ENCODE peak calls at places on chromosomes 7 and 10, in seven cellular contexts. One of them, this sample, is unnamed.

GRCh38 chr10:36765777-36766176 is 359.6 kb upstream of the ANKRD30A start:
- DNase-seq in activated T-cell treated with anti-CD3 and anti-CD28 coated beads for 1 hour: no peak
- DNase-seq in anterior cingulate cortex: no peak
- DNase-seq in NCI-H524: no peak
- DNase-seq in NCI-H1092: no peak
- DNase-seq in activated naive CD8-positive, alpha-beta T cell treated with anti-CD3 and anti-CD28 coated beads, Interleukin-2, amount 50 U/mL, for 16 hours: no peak
- DNase-seq in NCI-H2081: no peak
- DNase-seq in this sample: no peak

GRCh38 chr7:128247640-128248194 is 6.6 kb downstream of the LEP start:
- DNase-seq in activated T-cell treated with anti-CD3 and anti-CD28 coated beads for 1 hour: no peak
- DNase-seq in anterior cingulate cortex: no peak
- DNase-seq in NCI-H524: no peak
- DNase-seq in NCI-H1092: no peak
- DNase-seq in activated naive CD8-positive, alpha-beta T cell treated with anti-CD3 and anti-CD28 coated beads, Interleukin-2, amount 50 U/mL, for 16 hours: no peak
- DNase-seq in NCI-H2081: no peak
- DNase-seq in this sample: no peak

GRCh38 chr10:121904888-121905287 is 22.9 kb downstream of the ATE1 start:
- DNase-seq in activated T-cell treated with anti-CD3 and anti-CD28 coated beads for 1 hour: no peak
- DNase-seq in anterior cingulate cortex: no peak
- DNase-seq in NCI-H524: no peak
- DNase-seq in NCI-H1092: no peak
- DNase-seq in activated naive CD8-positive, alpha-beta T cell treated with anti-CD3 and anti-CD28 coated beads, Interleukin-2, amount 50 U/mL, for 16 hours: no peak
- DNase-seq in NCI-H2081: no peak
- DNase-seq in this sample: no peak

GRCh38 chr7:150753826-150754603 is 16.8 kb downstream of the GIMAP5 start:
- DNase-seq in activated T-cell treated with anti-CD3 and anti-CD28 coated beads for 1 hour: no peak
- DNase-seq in anterior cingulate cortex: no peak
- DNase-seq in NCI-H524: peak
- DNase-seq in NCI-H1092: peak
- DNase-seq in activated naive CD8-positive, alpha-beta T cell treated with anti-CD3 and anti-CD28 coated beads, Interleukin-2, amount 50 U/mL, for 16 hours: no peak
- DNase-seq in NCI-H2081: peak
- DNase-seq in this sample: no peak

GRCh38 chr7:101696-102376 is 90.5 kb upstream of the FAM20C start:
- DNase-seq in activated T-cell treated with anti-CD3 and anti-CD28 coated beads for 1 hour: no peak
- DNase-seq in anterior cingulate cortex: no peak
- DNase-seq in NCI-H524: no peak
- DNase-seq in NCI-H1092: no peak
- DNase-seq in activated naive CD8-positive, alpha-beta T cell treated with anti-CD3 and anti-CD28 coated beads, Interleukin-2, amount 50 U/mL, for 16 hours: no peak
- DNase-seq in NCI-H2081: no peak
- DNase-seq in this sample: no peak

GRCh38 chr10:61050120-61050745 is 106.2 kb upstream of the RHOBTB1 start:
- DNase-seq in activated T-cell treated with anti-CD3 and anti-CD28 coated beads for 1 hour: no peak
- DNase-seq in anterior cingulate cortex: no peak
- DNase-seq in NCI-H524: no peak
- DNase-seq in NCI-H1092: no peak
- DNase-seq in activated naive CD8-positive, alpha-beta T cell treated with anti-CD3 and anti-CD28 coated beads, Interleukin-2, amount 50 U/mL, for 16 hours: no peak
- DNase-seq in NCI-H2081: no peak
- DNase-seq in this sample: no peak

GRCh38 chr10:65571011-65571570 is 1354.7 kb upstream of the LRRTM3 start:
- DNase-seq in activated T-cell treated with anti-CD3 and anti-CD28 coated beads for 1 hour: no peak
- DNase-seq in anterior cingulate cortex: no peak
- DNase-seq in NCI-H524: peak
- DNase-seq in NCI-H1092: no peak
- DNase-seq in activated naive CD8-positive, alpha-beta T cell treated with anti-CD3 and anti-CD28 coated beads, Interleukin-2, amount 50 U/mL, for 16 hours: no peak
- DNase-seq in NCI-H2081: no peak
- DNase-seq in this sample: no peak

GRCh38 chr10:6037975-6038624 is 24.1 kb downstream of the IL2RA start:
- DNase-seq in activated T-cell treated with anti-CD3 and anti-CD28 coated beads for 1 hour: no peak
- DNase-seq in anterior cingulate cortex: no peak
- DNase-seq in NCI-H524: no peak
- DNase-seq in NCI-H1092: no peak
- DNase-seq in activated naive CD8-positive, alpha-beta T cell treated with anti-CD3 and anti-CD28 coated beads, Interleukin-2, amount 50 U/mL, for 16 hours: no peak
- DNase-seq in NCI-H2081: no peak
- DNase-seq in this sample: no peak

GRCh38 chr7:141956084-141956483 is 9.3 kb upstream of the CLEC5A start:
- DNase-seq in activated T-cell treated with anti-CD3 and anti-CD28 coated beads for 1 hour: no peak
- DNase-seq in anterior cingulate cortex: no peak
- DNase-seq in NCI-H524: no peak
- DNase-seq in NCI-H1092: no peak
- DNase-seq in activated naive CD8-positive, alpha-beta T cell treated with anti-CD3 and anti-CD28 coated beads, Interleukin-2, amount 50 U/mL, for 16 hours: no peak
- DNase-seq in NCI-H2081: no peak
- DNase-seq in this sample: no peak

GRCh38 chr7:159218216-159219006 is 73.7 kb upstream of the VIPR2 start:
- DNase-seq in activated T-cell treated with anti-CD3 and anti-CD28 coated beads for 1 hour: no peak
- DNase-seq in anterior cingulate cortex: no peak
- DNase-seq in NCI-H524: no peak
- DNase-seq in NCI-H1092: no peak
- DNase-seq in activated naive CD8-positive, alpha-beta T cell treated with anti-CD3 and anti-CD28 coated beads, Interleukin-2, amount 50 U/mL, for 16 hours: no peak
- DNase-seq in NCI-H2081: no peak
- DNase-seq in this sample: no peak

GRCh38 chr7:73840715-73841379 is 1.5 kb downstream of the METTL27 start:
- DNase-seq in activated T-cell treated with anti-CD3 and anti-CD28 coated beads for 1 hour: no peak
- DNase-seq in anterior cingulate cortex: no peak
- DNase-seq in NCI-H524: no peak
- DNase-seq in NCI-H1092: no peak
- DNase-seq in activated naive CD8-positive, alpha-beta T cell treated with anti-CD3 and anti-CD28 coated beads, Interleukin-2, amount 50 U/mL, for 16 hours: no peak
- DNase-seq in NCI-H2081: no peak
- DNase-seq in this sample: no peak

This sample was measured in putamen.